ENCODE peak calls at places on chromosomes 7 and 10, in eight cellular contexts. One of them, this sample, is unnamed.

GRCh38 chr10:65891073-65891981 is 1034.5 kb upstream of the LRRTM3 start:
- DNase-seq in pancreas: no peak
- DNase-seq in caudate nucleus: no peak
- DNase-seq in psoas muscle: no peak
- DNase-seq in HEK293T: no peak
- DNase-seq in cardiac fibroblast: no peak
- DNase-seq in amniotic stem cell: no peak
- DNase-seq in lower leg skin: no peak
- DNase-seq in this sample: peak; percentile 2

GRCh38 chr10:62278461-62278910 is 9.8 kb upstream of the RTKN2 start:
- DNase-seq in cardiac fibroblast: peak; percentile 45
- DNase-seq in amniotic stem cell: peak; percentile 3
- DNase-seq in pancreas: no peak
- DNase-seq in lower leg skin: no peak
- DNase-seq in psoas muscle: no peak
- DNase-seq in HEK293T: no peak
- DNase-seq in caudate nucleus: no peak
- DNase-seq in this sample: no peak

GRCh38 chr7:38561166-38561565 is 70.0 kb downstream of the AMPH start:
- DNase-seq in caudate nucleus: no peak
- DNase-seq in HEK293T: no peak
- DNase-seq in pancreas: no peak
- DNase-seq in lower leg skin: no peak
- DNase-seq in cardiac fibroblast: no peak
- DNase-seq in psoas muscle: no peak
- DNase-seq in amniotic stem cell: no peak
- DNase-seq in this sample: peak; percentile 77

GRCh38 chr10:4254101-4254994 is 469.3 kb upstream of the KLF6 start:
- DNase-seq in psoas muscle: no peak
- DNase-seq in caudate nucleus: no peak
- DNase-seq in lower leg skin: no peak
- DNase-seq in amniotic stem cell: peak; percentile 19
- DNase-seq in HEK293T: no peak
- DNase-seq in cardiac fibroblast: peak; percentile 90
- DNase-seq in pancreas: no peak
- DNase-seq in this sample: peak; percentile 66

GRCh38 chr7:43669286-43670081 is 59.8 kb downstream of the COA1 start:
- DNase-seq in pancreas: no peak
- DNase-seq in psoas muscle: no peak
- DNase-seq in HEK293T: no peak
- DNase-seq in cardiac fibroblast: peak; percentile 44
- DNase-seq in amniotic stem cell: no peak
- DNase-seq in caudate nucleus: peak; percentile 73
- DNase-seq in lower leg skin: no peak
- DNase-seq in this sample: no peak

GRCh38 chr7:125412890-125413665 is 483.5 kb upstream of the POT1 start:
- DNase-seq in pancreas: no peak
- DNase-seq in caudate nucleus: no peak
- DNase-seq in lower leg skin: no peak
- DNase-seq in HEK293T: no peak
- DNase-seq in psoas muscle: no peak
- DNase-seq in cardiac fibroblast: no peak
- DNase-seq in amniotic stem cell: no peak
- DNase-seq in this sample: no peak

GRCh38 chr7:140983802-140984201 is 30.9 kb downstream of the MRPS33 start:
- DNase-seq in amniotic stem cell: no peak
- DNase-seq in HEK293T: no peak
- DNase-seq in cardiac fibroblast: peak; percentile 28
- DNase-seq in caudate nucleus: no peak
- DNase-seq in pancreas: no peak
- DNase-seq in psoas muscle: no peak
- DNase-seq in lower leg skin: no peak
- DNase-seq in this sample: no peak

GRCh38 chr7:78516450-78516849 is 717.9 kb downstream of the PHTF2 start:
- DNase-seq in lower leg skin: no peak
- DNase-seq in pancreas: no peak
- DNase-seq in psoas muscle: no peak
- DNase-seq in caudate nucleus: no peak
- DNase-seq in HEK293T: no peak
- DNase-seq in cardiac fibroblast: no peak
- DNase-seq in amniotic stem cell: no peak
- DNase-seq in this sample: peak; percentile 5

GRCh38 chr10:7258948-7259523 is 151.8 kb downstream of the SFMBT2 start:
- DNase-seq in lower leg skin: no peak
- DNase-seq in HEK293T: no peak
- DNase-seq in amniotic stem cell: no peak
- DNase-seq in cardiac fibroblast: no peak
- DNase-seq in pancreas: no peak
- DNase-seq in psoas muscle: no peak
- DNase-seq in caudate nucleus: no peak
- DNase-seq in this sample: no peak

GRCh38 chr10:69696073-69696731 is 66.2 kb downstream of the FAM241B start:
- DNase-seq in lower leg skin: no peak
- DNase-seq in cardiac fibroblast: peak; percentile 94
- DNase-seq in amniotic stem cell: peak; percentile 62
- DNase-seq in pancreas: no peak
- DNase-seq in psoas muscle: no peak
- DNase-seq in HEK293T: peak; percentile 77
- DNase-seq in caudate nucleus: no peak
- DNase-seq in this sample: peak; percentile 84

GRCh38 chr10:125107166-125107949 is 53.0 kb downstream of the CTBP2 start:
- DNase-seq in caudate nucleus: no peak
- DNase-seq in lower leg skin: no peak
- DNase-seq in pancreas: no peak
- DNase-seq in psoas muscle: no peak
- DNase-seq in cardiac fibroblast: no peak
- DNase-seq in HEK293T: no peak
- DNase-seq in amniotic stem cell: no peak
- DNase-seq in this sample: no peak

GRCh38 chr10:87635498-87636312 is 24.0 kb upstream of the PAPSS2 start:
- DNase-seq in caudate nucleus: no peak
- DNase-seq in HEK293T: no peak
- DNase-seq in lower leg skin: no peak
- DNase-seq in amniotic stem cell: peak; percentile 25
- DNase-seq in cardiac fibroblast: peak; percentile 86
- DNase-seq in pancreas: no peak
- DNase-seq in psoas muscle: no peak
- DNase-seq in this sample: peak; percentile 91

GRCh38 chr7:51246258-51247245 is 70.1 kb downstream of the COBL start:
- DNase-seq in pancreas: no peak
- DNase-seq in cardiac fibroblast: no peak
- DNase-seq in lower leg skin: no peak
- DNase-seq in amniotic stem cell: no peak
- DNase-seq in caudate nucleus: peak; percentile 67
- DNase-seq in HEK293T: no peak
- DNase-seq in psoas muscle: peak; percentile 45
- DNase-seq in this sample: no peak

GRCh38 chr7:152752513-152752912 is 7.0 kb upstream of the ACTR3B start:
- DNase-seq in psoas muscle: no peak
- DNase-seq in pancreas: no peak
- DNase-seq in caudate nucleus: no peak
- DNase-seq in HEK293T: no peak
- DNase-seq in cardiac fibroblast: no peak
- DNase-seq in lower leg skin: no peak
- DNase-seq in amniotic stem cell: no peak
- DNase-seq in this sample: no peak

GRCh38 chr10:77774940-77775391 is 137.4 kb upstream of the KCNMA1 start:
- DNase-seq in lower leg skin: no peak
- DNase-seq in pancreas: no peak
- DNase-seq in HEK293T: no peak
- DNase-seq in psoas muscle: no peak
- DNase-seq in caudate nucleus: no peak
- DNase-seq in amniotic stem cell: no peak
- DNase-seq in cardiac fibroblast: no peak
- DNase-seq in this sample: no peak

GRCh38 chr7:137073571-137074325 is 205.3 kb downstream of the CHRM2 start:
- DNase-seq in cardiac fibroblast: peak; percentile 72
- DNase-seq in psoas muscle: no peak
- DNase-seq in pancreas: no peak
- DNase-seq in lower leg skin: no peak
- DNase-seq in HEK293T: no peak
- DNase-seq in amniotic stem cell: no peak
- DNase-seq in caudate nucleus: no peak
- DNase-seq in this sample: peak; percentile 29

GRCh38 chr10:121753726-121754476 is 155.7 kb upstream of the FGFR2 start:
- DNase-seq in HEK293T: peak; percentile 35
- DNase-seq in psoas muscle: no peak
- DNase-seq in cardiac fibroblast: peak; percentile 93
- DNase-seq in amniotic stem cell: peak; percentile 53
- DNase-seq in lower leg skin: no peak
- DNase-seq in pancreas: no peak
- DNase-seq in caudate nucleus: no peak
- DNase-seq in this sample: peak; percentile 92

GRCh38 chr10:76550806-76551205 is 1086.8 kb downstream of the KCNMA1 start:
- DNase-seq in HEK293T: peak; percentile 10
- DNase-seq in cardiac fibroblast: peak; percentile 3
- DNase-seq in caudate nucleus: no peak
- DNase-seq in lower leg skin: peak; percentile 57
- DNase-seq in amniotic stem cell: no peak
- DNase-seq in pancreas: no peak
- DNase-seq in psoas muscle: no peak
- DNase-seq in this sample: no peak

GRCh38 chr10:88733215-88733614 is 26.6 kb upstream of the LIPN start:
- DNase-seq in caudate nucleus: no peak
- DNase-seq in HEK293T: no peak
- DNase-seq in cardiac fibroblast: no peak
- DNase-seq in lower leg skin: no peak
- DNase-seq in amniotic stem cell: no peak
- DNase-seq in pancreas: no peak
- DNase-seq in psoas muscle: no peak
- DNase-seq in this sample: no peak

GRCh38 chr7:18357691-18358090 is 137.9 kb upstream of the HDAC9 start:
- DNase-seq in HEK293T: peak; percentile 18
- DNase-seq in pancreas: no peak
- DNase-seq in cardiac fibroblast: peak; percentile 35
- DNase-seq in lower leg skin: no peak
- DNase-seq in caudate nucleus: no peak
- DNase-seq in psoas muscle: no peak
- DNase-seq in amniotic stem cell: no peak
- DNase-seq in this sample: peak; percentile 29

GRCh38 chr7:37694208-37695080 is 10.9 kb downstream of the GPR141 start:
- DNase-seq in cardiac fibroblast: no peak
- DNase-seq in HEK293T: no peak
- DNase-seq in pancreas: no peak
- DNase-seq in amniotic stem cell: no peak
- DNase-seq in lower leg skin: peak; percentile 69
- DNase-seq in psoas muscle: no peak
- DNase-seq in caudate nucleus: no peak
- DNase-seq in this sample: peak; percentile 92

GRCh38 chr7:74235525-74236269 is 18.5 kb downstream of the RFC2 start:
- DNase-seq in lower leg skin: no peak
- DNase-seq in psoas muscle: no peak
- DNase-seq in caudate nucleus: no peak
- DNase-seq in cardiac fibroblast: no peak
- DNase-seq in HEK293T: no peak
- DNase-seq in pancreas: no peak
- DNase-seq in amniotic stem cell: no peak
- DNase-seq in this sample: no peak

GRCh38 chr7:927031-927671 is 27.3 kb downstream of the ADAP1 start:
- DNase-seq in caudate nucleus: peak; percentile 78
- DNase-seq in lower leg skin: no peak
- DNase-seq in amniotic stem cell: no peak
- DNase-seq in cardiac fibroblast: no peak
- DNase-seq in HEK293T: no peak
- DNase-seq in pancreas: peak; percentile 6
- DNase-seq in psoas muscle: no peak
- DNase-seq in this sample: no peak

GRCh38 chr10:69419761-69420126 is 3.0 kb upstream of the TACR2 start:
- DNase-seq in lower leg skin: no peak
- DNase-seq in psoas muscle: no peak
- DNase-seq in pancreas: no peak
- DNase-seq in cardiac fibroblast: no peak
- DNase-seq in caudate nucleus: no peak
- DNase-seq in HEK293T: no peak
- DNase-seq in amniotic stem cell: no peak
- DNase-seq in this sample: no peak

GRCh38 chr7:75050501-75050900 is 23.1 kb downstream of the RCC1L start:
- DNase-seq in amniotic stem cell: no peak
- DNase-seq in psoas muscle: no peak
- DNase-seq in cardiac fibroblast: no peak
- DNase-seq in HEK293T: no peak
- DNase-seq in lower leg skin: no peak
- DNase-seq in pancreas: no peak
- DNase-seq in caudate nucleus: no peak
- DNase-seq in this sample: peak; percentile 93

GRCh38 chr10:21309427-21309826 is 216.1 kb downstream of the SKIDA1 start:
- DNase-seq in caudate nucleus: no peak
- DNase-seq in HEK293T: no peak
- DNase-seq in psoas muscle: no peak
- DNase-seq in lower leg skin: no peak
- DNase-seq in amniotic stem cell: no peak
- DNase-seq in pancreas: no peak
- DNase-seq in cardiac fibroblast: no peak
- DNase-seq in this sample: no peak

GRCh38 chr10:121988361-121989324 is at the start of gene TACC2:
- DNase-seq in lower leg skin: no peak
- DNase-seq in HEK293T: no peak
- DNase-seq in caudate nucleus: peak; percentile 59
- DNase-seq in cardiac fibroblast: no peak
- DNase-seq in pancreas: no peak
- DNase-seq in amniotic stem cell: no peak
- DNase-seq in psoas muscle: peak; percentile 19
- DNase-seq in this sample: peak; percentile 28

GRCh38 chr7:82266081-82266480 is 177.5 kb downstream of the CACNA2D1 start:
- DNase-seq in caudate nucleus: no peak
- DNase-seq in cardiac fibroblast: no peak
- DNase-seq in pancreas: no peak
- DNase-seq in HEK293T: no peak
- DNase-seq in lower leg skin: no peak
- DNase-seq in amniotic stem cell: no peak
- DNase-seq in psoas muscle: no peak
- DNase-seq in this sample: no peak

GRCh38 chr7:113890326-113891030 is 28.3 kb downstream of the PPP1R3A start:
- DNase-seq in psoas muscle: no peak
- DNase-seq in pancreas: no peak
- DNase-seq in cardiac fibroblast: peak; percentile 28
- DNase-seq in lower leg skin: no peak
- DNase-seq in caudate nucleus: no peak
- DNase-seq in HEK293T: no peak
- DNase-seq in amniotic stem cell: peak; percentile 48
- DNase-seq in this sample: peak; percentile 22

GRCh38 chr10:120688928-120689327 is 162.2 kb upstream of the WDR11 start:
- DNase-seq in pancreas: no peak
- DNase-seq in psoas muscle: no peak
- DNase-seq in cardiac fibroblast: no peak
- DNase-seq in HEK293T: no peak
- DNase-seq in amniotic stem cell: no peak
- DNase-seq in caudate nucleus: no peak
- DNase-seq in lower leg skin: no peak
- DNase-seq in this sample: peak; percentile 41

GRCh38 chr7:121307021-121307575 is 21.7 kb upstream of the WNT16 start:
- DNase-seq in lower leg skin: no peak
- DNase-seq in amniotic stem cell: no peak
- DNase-seq in pancreas: no peak
- DNase-seq in caudate nucleus: no peak
- DNase-seq in HEK293T: no peak
- DNase-seq in cardiac fibroblast: no peak
- DNase-seq in psoas muscle: no peak
- DNase-seq in this sample: peak; percentile 93

GRCh38 chr7:151655555-151655954 is 135.9 kb upstream of the RHEB start:
- DNase-seq in caudate nucleus: no peak
- DNase-seq in amniotic stem cell: no peak
- DNase-seq in pancreas: no peak
- DNase-seq in HEK293T: no peak
- DNase-seq in lower leg skin: no peak
- DNase-seq in cardiac fibroblast: no peak
- DNase-seq in psoas muscle: no peak
- DNase-seq in this sample: no peak

GRCh38 chr7:12212051-12212485 is 974 bp downstream of the TMEM106B start:
- DNase-seq in pancreas: peak; percentile 17
- DNase-seq in caudate nucleus: no peak
- DNase-seq in HEK293T: peak; percentile 10
- DNase-seq in lower leg skin: no peak
- DNase-seq in amniotic stem cell: no peak
- DNase-seq in psoas muscle: no peak
- DNase-seq in cardiac fibroblast: peak; percentile 26
- DNase-seq in this sample: peak; percentile 17

GRCh38 chr7:150341263-150342118 is at the start of gene RARRES2:
- DNase-seq in psoas muscle: peak; percentile 58
- DNase-seq in pancreas: peak; percentile 79
- DNase-seq in amniotic stem cell: no peak
- DNase-seq in lower leg skin: no peak
- DNase-seq in cardiac fibroblast: peak; percentile 32
- DNase-seq in HEK293T: no peak
- DNase-seq in caudate nucleus: no peak
- DNase-seq in this sample: no peak

This sample was measured in epithelial cell of esophagus.